ENCODE peak calls at places on chromosomes 3 and 15, in five cellular contexts. Z, P, S, X and T are unnamed samples.

GRCh38 chr3:79751703-79752102 is 16.1 kb downstream of the ROBO1 start:
- DNase-seq in Z (no peak), P (no peak), S (no peak), X (no peak), T (no peak)

GRCh38 chr3:100333970-100334339 is 602 bp upstream of the NIT2 start:
- DNase-seq in Z (no peak), P (no peak), S (no peak), X (no peak), T (no peak)

GRCh38 chr3:38843898-38844297 is 27.9 kb upstream of the SCN10A start:
- DNase-seq in Z (no peak), P (peak), S (no peak), X (no peak), T (peak)

GRCh38 chr15:101723161-101723873 is 956 bp downstream of the TARS3 start:
- DNase-seq in Z (no peak), P (peak), S (peak), X (no peak), T (peak)

GRCh38 chr15:63891079-63891762 is 57.5 kb upstream of the HERC1 start:
- DNase-seq in Z (peak), P (peak), S (peak), X (peak), T (peak)

GRCh38 chr15:98727115-98728040 is 79.0 kb downstream of the IGF1R start:
- DNase-seq in Z (peak), P (peak), S (peak), X (peak), T (peak)

GRCh38 chr3:171556574-171557145 is 96.5 kb upstream of the TNIK start:
- DNase-seq in Z (no peak), P (peak), S (no peak), X (no peak), T (no peak)

GRCh38 chr3:36813320-36813719 is 49.0 kb upstream of the DCLK3 start:
- DNase-seq in Z (no peak), P (peak), S (no peak), X (no peak), T (no peak)

GRCh38 chr3:42595682-42596081 is 4.8 kb upstream of the NKTR start:
- DNase-seq in Z (no peak), P (no peak), S (no peak), X (no peak), T (no peak)

GRCh38 chr3:72763751-72764440 is 84.3 kb downstream of the SHQ1 start:
- DNase-seq in Z (no peak), P (no peak), S (no peak), X (no peak), T (no peak)

GRCh38 chr3:13264468-13264795 is 155.7 kb downstream of the NUP210 start:
- DNase-seq in Z (no peak), P (no peak), S (no peak), X (no peak), T (no peak)

GRCh38 chr3:9036327-9037112 is 73.2 kb upstream of the RAD18 start:
- DNase-seq in Z (peak), P (no peak), S (no peak), X (no peak), T (peak)

GRCh38 chr3:100006570-100007271 is 107.6 kb downstream of the FILIP1L start:
- DNase-seq in Z (no peak), P (no peak), S (no peak), X (no peak), T (peak)

GRCh38 chr15:80597081-80597480 is 98.0 kb upstream of the ABHD17C start:
- DNase-seq in Z (no peak), P (no peak), S (no peak), X (no peak), T (no peak)

GRCh38 chr3:106345353-106346027 is 476.7 kb upstream of the CBLB start:
- DNase-seq in Z (no peak), P (peak), S (no peak), X (peak), T (peak)

GRCh38 chr3:32138545-32139104 is 32.2 kb downstream of the GPD1L start:
- DNase-seq in Z (no peak), P (peak), S (peak), X (no peak), T (no peak)

GRCh38 chr15:38069001-38069400 is 134.6 kb downstream of the TMCO5A start:
- DNase-seq in Z (no peak), P (peak), S (no peak), X (peak), T (peak)

GRCh38 chr3:14358426-14359211 is 43.8 kb upstream of the SLC6A6 start:
- DNase-seq in Z (peak), P (no peak), S (no peak), X (peak), T (peak)

GRCh38 chr3:126835472-126836219 is 131.6 kb downstream of the CHCHD6 start:
- DNase-seq in Z (no peak), P (peak), S (no peak), X (peak), T (peak)

GRCh38 chr15:42919794-42920280 is 741 bp downstream of the TTBK2 start:
- DNase-seq in Z (no peak), P (peak), S (no peak), X (peak), T (peak)

GRCh38 chr15:34914316-34914715 is 55.2 kb downstream of the AQR start:
- DNase-seq in Z (no peak), P (no peak), S (no peak), X (no peak), T (no peak)

GRCh38 chr15:92878593-92879053 is 21.5 kb upstream of the CHD2 start:
- DNase-seq in Z (no peak), P (no peak), S (no peak), X (no peak), T (no peak)

GRCh38 chr15:95292790-95293450 is 1037.6 kb upstream of the NR2F2 start:
- DNase-seq in Z (no peak), P (peak), S (no peak), X (peak), T (peak)

GRCh38 chr3:195195321-195196209 is 75.4 kb downstream of the XXYLT1 start:
- DNase-seq in Z (no peak), P (no peak), S (no peak), X (no peak), T (no peak)

GRCh38 chr3:143306419-143306818 is 186.8 kb downstream of the CHST2 start:
- DNase-seq in Z (no peak), P (peak), S (no peak), X (peak), T (no peak)

GRCh38 chr15:93235321-93235720 is 146.3 kb upstream of the RGMA start:
- DNase-seq in Z (no peak), P (no peak), S (no peak), X (no peak), T (no peak)

DNA sequence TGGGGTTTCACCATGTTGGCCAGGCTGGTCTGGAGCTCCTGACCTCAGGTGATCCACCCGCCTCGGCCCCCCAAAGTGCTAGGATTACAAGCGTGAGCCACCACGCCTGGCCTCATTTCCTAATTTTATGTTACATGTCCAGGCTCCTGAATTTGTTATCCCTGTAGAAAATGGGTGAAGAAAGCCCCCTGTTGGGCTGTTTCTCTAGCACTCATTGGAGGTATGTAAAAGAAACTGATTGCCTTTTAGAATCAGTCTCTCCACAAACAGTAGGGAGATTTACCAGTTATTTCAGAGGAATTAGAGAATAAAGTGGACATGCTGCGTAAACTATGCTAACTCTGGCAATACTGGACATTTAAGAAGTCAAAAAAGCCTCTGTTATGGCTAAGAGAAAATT is 364.1 kb upstream of the TBL1XR1 start:
- DNase-seq in Z (no peak), P (no peak), S (no peak), X (no peak), T (no peak)
- TF ChIP-seq CTCF in Z (no peak), P (no peak), S (no peak), X (no peak), T (no peak)

GRCh38 chr3:176855901-176856486 is 341.3 kb downstream of the TBL1XR1 start:
- DNase-seq in Z (no peak), P (peak), S (no peak), X (no peak), T (no peak)

GRCh38 chr3:176861137-176861536 is 336.1 kb downstream of the TBL1XR1 start:
- DNase-seq in Z (no peak), P (peak), S (no peak), X (no peak), T (no peak)

GRCh38 chr3:176850498-176850897 is 346.8 kb downstream of the TBL1XR1 start:
- DNase-seq in Z (no peak), P (no peak), S (no peak), X (no peak), T (no peak)

GRCh38 chr3:176855213-176855612 is 342.1 kb downstream of the TBL1XR1 start:
- DNase-seq in Z (no peak), P (no peak), S (no peak), X (no peak), T (no peak)
- H3K4me3 ChIP-seq in Z (no peak), P (no peak), S (no peak), X (no peak), T (no peak)

GRCh38 chr3:122903171-122903570 is 108.3 kb downstream of the SLC49A4 start:
- DNase-seq in Z (no peak), P (no peak), S (no peak), X (no peak), T (no peak)
- TF ChIP-seq CTCF in Z (no peak), P (no peak), S (no peak), X (no peak), T (no peak)

GRCh38 chr15:40085225-40085624 is 23.5 kb downstream of the BMF start:
- DNase-seq in Z (no peak), P (no peak), S (no peak), X (no peak), T (no peak)
- H3K4me3 ChIP-seq in Z (no peak), P (no peak), S (no peak), X (no peak), T (no peak)

DNA sequence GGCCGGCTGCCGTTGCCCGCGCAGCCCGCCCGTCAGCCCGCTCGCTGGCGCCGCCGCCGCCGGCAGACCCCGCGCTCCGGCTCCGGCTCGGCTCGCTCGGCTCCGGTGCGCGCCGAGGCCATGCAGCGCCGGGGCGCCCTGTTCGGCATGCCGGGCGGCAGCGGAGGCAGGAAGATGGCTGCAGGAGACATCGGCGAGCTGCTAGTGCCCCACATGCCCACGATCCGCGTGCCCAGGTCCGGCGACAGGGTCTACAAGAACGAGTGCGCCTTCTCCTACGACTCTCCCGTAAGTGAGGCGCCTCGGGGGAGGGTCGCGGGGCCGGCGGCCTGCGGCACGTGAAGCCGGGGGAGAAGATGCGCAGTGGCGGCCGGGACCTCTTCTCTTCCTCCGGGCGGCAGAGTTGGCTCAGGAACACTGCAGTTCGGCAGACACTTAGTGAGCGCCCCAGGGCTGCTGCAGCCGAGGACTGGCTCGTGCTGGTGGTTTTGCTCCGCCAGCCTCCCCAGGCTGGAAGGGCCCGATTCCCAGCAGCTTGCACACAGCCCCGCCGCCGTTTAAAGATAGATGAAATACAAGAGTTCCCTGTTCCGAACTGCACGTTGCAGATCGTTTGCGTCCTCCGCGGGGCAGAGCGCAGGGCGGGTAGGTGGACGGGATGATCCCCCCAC is 401 bp downstream of the USP13 start:
- DNase-seq in Z (peak), P (peak), S (peak), X (peak), T (peak)
- TF ChIP-seq CTCF in Z (no peak), P (no peak), S (no peak), X (no peak), T (no peak)

GRCh38 chr15:56817266-56817665 is 84.0 kb upstream of the ZNF280D start:
- DNase-seq in Z (no peak), P (peak), S (no peak), X (no peak), T (peak)
- H3K4me3 ChIP-seq in Z (no peak), P (no peak), S (no peak), X (no peak), T (no peak)

GRCh38 chr3:112086018-112086854 is at the start of gene C3orf52:
- DNase-seq in Z (peak), P (peak), S (peak), X (peak), T (peak)
- TF ChIP-seq CTCF in Z (no peak), P (no peak), S (no peak), X (no peak), T (no peak)

GRCh38 chr15:49154359-49154758 is 1.0 kb downstream of the COPS2 start:
- DNase-seq in Z (no peak), P (no peak), S (no peak), X (no peak), T (peak)

GRCh38 chr15:49151831-49152230 is 3.6 kb downstream of the COPS2 start:
- DNase-seq in Z (no peak), P (no peak), S (no peak), X (no peak), T (no peak)

GRCh38 chr15:49155110-49155833 is at the start of gene COPS2:
- DNase-seq in Z (peak), P (peak), S (peak), X (peak), T (peak)

GRCh38 chr15:49154799-49155109 is 645 bp downstream of the COPS2 start:
- DNase-seq in Z (no peak), P (no peak), S (no peak), X (no peak), T (peak)

GRCh38 chr15:49152552-49153337 is 2.7 kb downstream of the COPS2 start:
- DNase-seq in Z (no peak), P (no peak), S (no peak), X (no peak), T (no peak)
- H3K4me3 ChIP-seq in Z (no peak), P (no peak), S (no peak), X (no peak), T (no peak)

GRCh38 chr15:28871168-28871567 is 14.6 kb upstream of the APBA2 start:
- DNase-seq in Z (no peak), P (no peak), S (no peak), X (no peak), T (no peak)

GRCh38 chr15:28873006-28873405 is 12.8 kb upstream of the APBA2 start:
- DNase-seq in Z (no peak), P (no peak), S (no peak), X (no peak), T (no peak)

GRCh38 chr15:28873585-28874139 is 12.1 kb upstream of the APBA2 start:
- DNase-seq in Z (no peak), P (no peak), S (no peak), X (no peak), T (no peak)

DNA sequence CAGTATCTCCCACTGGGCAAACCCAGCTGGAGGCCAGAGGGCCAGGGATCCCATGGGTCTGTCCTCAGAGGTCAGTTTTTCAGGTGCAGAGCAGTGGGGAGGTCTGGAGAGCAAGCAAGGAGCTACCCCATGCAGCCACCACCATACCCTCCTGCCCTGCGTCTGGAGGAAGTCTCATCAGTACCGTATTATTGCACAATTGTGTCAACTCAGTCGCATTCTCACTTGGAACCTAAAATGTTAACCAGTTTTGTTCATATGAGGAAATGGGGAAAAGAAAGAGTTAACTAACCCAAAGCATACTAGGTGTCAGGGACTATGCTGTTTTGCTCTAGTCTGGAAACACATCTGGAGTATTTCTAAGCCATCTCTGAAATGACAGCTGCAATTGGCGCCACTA is 17.0 kb upstream of the APBA2 start:
- DNase-seq in Z (no peak), P (no peak), S (no peak), X (no peak), T (no peak)
- TF ChIP-seq CTCF in Z (no peak), P (no peak), S (no peak), X (no peak), T (no peak)